ENCODE peak calls at places on chromosomes 3 and 15, in five cellular contexts. One of them, this sample, is unnamed.

GRCh38 chr3:197007296-197007940 is 22.2 kb downstream of the MELTF start:
- DNase-seq in iris pigment epithelial cell: no peak
- DNase-seq in omental fat pad: no peak
- DNase-seq in AML-193: no peak
- DNase-seq in hepatic stellate cell: no peak
- DNase-seq in this sample: no peak

GRCh38 chr15:77607111-77607893 is 25.4 kb downstream of the LINGO1 start:
- DNase-seq in AML-193: no peak
- DNase-seq in iris pigment epithelial cell: peak
- DNase-seq in omental fat pad: no peak
- DNase-seq in hepatic stellate cell: peak
- DNase-seq in this sample: peak

GRCh38 chr3:7684193-7684592 is 817.4 kb upstream of the LMCD1 start:
- DNase-seq in hepatic stellate cell: no peak
- DNase-seq in AML-193: no peak
- DNase-seq in omental fat pad: no peak
- DNase-seq in iris pigment epithelial cell: no peak
- DNase-seq in this sample: no peak

GRCh38 chr3:23807161-23808015 is 1.6 kb downstream of the UBE2E1 start:
- DNase-seq in AML-193: no peak
- DNase-seq in omental fat pad: no peak
- DNase-seq in hepatic stellate cell: peak
- DNase-seq in iris pigment epithelial cell: peak
- DNase-seq in this sample: peak

GRCh38 chr3:69200384-69201068 is 78.1 kb upstream of the LMOD3 start:
- DNase-seq in iris pigment epithelial cell: peak
- DNase-seq in AML-193: no peak
- DNase-seq in hepatic stellate cell: no peak
- DNase-seq in omental fat pad: peak
- DNase-seq in this sample: peak

GRCh38 chr3:107752202-107752990 is 229.6 kb downstream of the BBX start:
- DNase-seq in hepatic stellate cell: no peak
- DNase-seq in iris pigment epithelial cell: peak
- DNase-seq in omental fat pad: no peak
- DNase-seq in AML-193: peak
- DNase-seq in this sample: peak

GRCh38 chr3:157574580-157574979 is 71.4 kb upstream of the VEPH1 start:
- DNase-seq in omental fat pad: no peak
- DNase-seq in AML-193: no peak
- DNase-seq in hepatic stellate cell: no peak
- DNase-seq in iris pigment epithelial cell: no peak
- DNase-seq in this sample: no peak

GRCh38 chr3:37909067-37909911 is 47.6 kb downstream of the CTDSPL start:
- DNase-seq in AML-193: no peak
- DNase-seq in omental fat pad: no peak
- DNase-seq in hepatic stellate cell: no peak
- DNase-seq in iris pigment epithelial cell: peak
- DNase-seq in this sample: peak

GRCh38 chr3:124760601-124761000 is 30.3 kb downstream of the UMPS start:
- DNase-seq in iris pigment epithelial cell: peak
- DNase-seq in hepatic stellate cell: peak
- DNase-seq in omental fat pad: no peak
- DNase-seq in AML-193: no peak
- DNase-seq in this sample: peak

GRCh38 chr15:63323798-63324651 is 46.6 kb downstream of the APH1B start:
- DNase-seq in omental fat pad: no peak
- DNase-seq in AML-193: no peak
- DNase-seq in iris pigment epithelial cell: no peak
- DNase-seq in hepatic stellate cell: no peak
- DNase-seq in this sample: no peak

GRCh38 chr15:34582461-34583357 is 742 bp downstream of the GOLGA8B start:
- DNase-seq in AML-193: peak
- DNase-seq in omental fat pad: no peak
- DNase-seq in iris pigment epithelial cell: peak
- DNase-seq in hepatic stellate cell: peak
- DNase-seq in this sample: peak

GRCh38 chr3:162122405-162122804 is 625.8 kb downstream of the OTOL1 start:
- DNase-seq in AML-193: no peak
- DNase-seq in iris pigment epithelial cell: peak
- DNase-seq in hepatic stellate cell: no peak
- DNase-seq in omental fat pad: no peak
- DNase-seq in this sample: peak

GRCh38 chr3:126519506-126520455 is 2.2 kb upstream of the UROC1 start:
- DNase-seq in AML-193: no peak
- DNase-seq in omental fat pad: no peak
- DNase-seq in iris pigment epithelial cell: no peak
- DNase-seq in hepatic stellate cell: no peak
- DNase-seq in this sample: no peak

GRCh38 chr3:67381667-67382272 is 272.6 kb downstream of the SUCLG2 start:
- DNase-seq in omental fat pad: no peak
- DNase-seq in iris pigment epithelial cell: peak
- DNase-seq in hepatic stellate cell: no peak
- DNase-seq in AML-193: peak
- DNase-seq in this sample: peak

GRCh38 chr15:89107984-89108383 is 19.7 kb downstream of the ABHD2 start:
- DNase-seq in AML-193: no peak
- DNase-seq in omental fat pad: no peak
- DNase-seq in iris pigment epithelial cell: no peak
- DNase-seq in hepatic stellate cell: no peak
- DNase-seq in this sample: no peak

GRCh38 chr15:80659375-80659774 is 35.7 kb upstream of the ABHD17C start:
- DNase-seq in AML-193: no peak
- DNase-seq in hepatic stellate cell: no peak
- DNase-seq in omental fat pad: no peak
- DNase-seq in iris pigment epithelial cell: no peak
- DNase-seq in this sample: no peak

GRCh38 chr15:51833782-51834181 is 4.3 kb downstream of the TMOD3 start:
- DNase-seq in omental fat pad: no peak
- DNase-seq in hepatic stellate cell: no peak
- DNase-seq in AML-193: no peak
- DNase-seq in iris pigment epithelial cell: peak
- DNase-seq in this sample: no peak

GRCh38 chr3:8619548-8619947 is 25.1 kb downstream of the SSUH2 start:
- DNase-seq in hepatic stellate cell: peak
- DNase-seq in iris pigment epithelial cell: peak
- DNase-seq in omental fat pad: no peak
- DNase-seq in AML-193: no peak
- DNase-seq in this sample: peak

GRCh38 chr3:138497851-138498250 is 63.4 kb downstream of the ESYT3 start:
- DNase-seq in hepatic stellate cell: no peak
- DNase-seq in AML-193: no peak
- DNase-seq in omental fat pad: no peak
- DNase-seq in iris pigment epithelial cell: no peak
- DNase-seq in this sample: no peak

GRCh38 chr3:14303336-14304100 is 98.9 kb upstream of the SLC6A6 start:
- DNase-seq in omental fat pad: no peak
- DNase-seq in iris pigment epithelial cell: no peak
- DNase-seq in AML-193: no peak
- DNase-seq in hepatic stellate cell: no peak
- DNase-seq in this sample: no peak

GRCh38 chr15:81336568-81336967 is 12.6 kb upstream of the STARD5 start:
- DNase-seq in hepatic stellate cell: no peak
- DNase-seq in omental fat pad: no peak
- DNase-seq in AML-193: peak
- DNase-seq in iris pigment epithelial cell: peak
- DNase-seq in this sample: peak

GRCh38 chr3:125374501-125374995 is 577 bp downstream of the ZNF148 start:
- DNase-seq in omental fat pad: no peak
- DNase-seq in AML-193: peak
- DNase-seq in iris pigment epithelial cell: peak
- DNase-seq in hepatic stellate cell: peak
- DNase-seq in this sample: peak

GRCh38 chr15:55858661-55859060 is 115.7 kb upstream of the PRTG start:
- DNase-seq in hepatic stellate cell: no peak
- DNase-seq in omental fat pad: no peak
- DNase-seq in iris pigment epithelial cell: peak
- DNase-seq in AML-193: no peak
- DNase-seq in this sample: peak

GRCh38 chr3:117853923-117854322 is 1144.3 kb downstream of the TUSC7 start:
- DNase-seq in omental fat pad: no peak
- DNase-seq in iris pigment epithelial cell: peak
- DNase-seq in AML-193: no peak
- DNase-seq in hepatic stellate cell: peak
- DNase-seq in this sample: peak

GRCh38 chr3:124634210-124635168 is 95.8 kb upstream of the UMPS start:
- DNase-seq in omental fat pad: no peak
- DNase-seq in AML-193: no peak
- DNase-seq in iris pigment epithelial cell: no peak
- DNase-seq in hepatic stellate cell: no peak
- DNase-seq in this sample: no peak

This sample was measured in fibroblast of pulmonary artery.